ENCODE peak calls at places on chromosomes 3 and 15, in five cellular contexts. F, I, X, E and D are unnamed samples.

GRCh38 chr3:2643606-2644005 is 466.6 kb downstream of the IL5RA start:
- DNase-seq in I (no peak), F (no peak), X (no peak), E (no peak), D (no peak)

GRCh38 chr3:57409471-57409870 is 117.0 kb upstream of the ASB14 start:
- DNase-seq in E (no peak), X (no peak), I (no peak), F (no peak), D (no peak)

GRCh38 chr3:52444860-52445793 is at the start of gene SEMA3G:
- DNase-seq in F (no peak), E (peak), X (no peak), I (peak), D (no peak)

GRCh38 chr3:57256844-57257243 is 29.3 kb downstream of the APPL1 start:
- DNase-seq in E (no peak), X (no peak), I (no peak), F (no peak), D (no peak)

GRCh38 chr15:41622901-41623300 is 37.3 kb upstream of the MGA start:
- DNase-seq in E (no peak), I (no peak), X (no peak), F (no peak), D (no peak)

GRCh38 chr15:74403981-74404563 is 29.7 kb downstream of the SEMA7A start:
- DNase-seq in E (no peak), F (no peak), X (no peak), I (no peak), D (no peak)

GRCh38 chr3:109702252-109702651 is 364.9 kb upstream of the DPPA4 start:
- DNase-seq in E (no peak), I (no peak), X (no peak), F (no peak), D (no peak)

GRCh38 chr15:64749167-64749566 is 26.2 kb downstream of the RBPMS2 start:
- DNase-seq in E (no peak), I (no peak), X (no peak), F (no peak), D (no peak)

GRCh38 chr3:27637346-27638000 is 84.7 kb downstream of the EOMES start:
- DNase-seq in F (no peak), I (peak), X (no peak), E (no peak), D (no peak)

GRCh38 chr15:80844011-80844732 is 65.0 kb downstream of the CEMIP start:
- DNase-seq in F (no peak), X (no peak), E (no peak), I (no peak), D (no peak)

GRCh38 chr3:99825239-99825638 is 7.6 kb downstream of the CMSS1 start:
- DNase-seq in I (no peak), E (no peak), X (no peak), F (no peak), D (no peak)

GRCh38 chr15:81419304-81419943 is 45.4 kb upstream of the TMC3 start:
- DNase-seq in X (no peak), F (no peak), I (peak), E (peak), D (no peak)

GRCh38 chr3:192812736-192813383 is 85.5 kb upstream of the FGF12 start:
- DNase-seq in I (peak), X (no peak), F (no peak), E (peak), D (no peak)

GRCh38 chr15:74365619-74366445 is 1.6 kb downstream of the CYP11A1 start:
- DNase-seq in F (no peak), X (no peak), I (peak), E (no peak), D (peak)

GRCh38 chr3:33074217-33075067 is 22.5 kb downstream of the GLB1 start:
- DNase-seq in X (no peak), I (peak), E (peak), F (no peak), D (no peak)

GRCh38 chr3:11290743-11291680 is 18.8 kb downstream of the ATG7 start:
- DNase-seq in E (no peak), X (no peak), I (no peak), F (no peak), D (no peak)

GRCh38 chr3:117602054-117602644 is 892.6 kb downstream of the TUSC7 start:
- DNase-seq in X (no peak), I (no peak), E (peak), F (no peak), D (no peak)

GRCh38 chr15:90030376-90030775 is 29.3 kb downstream of the ZNF710 start:
- DNase-seq in E (no peak), F (no peak), I (no peak), X (no peak), D (no peak)

GRCh38 chr15:88375234-88375926 is 91.8 kb downstream of the MRPL46 start:
- DNase-seq in I (peak), F (no peak), X (no peak), E (no peak), D (peak)

GRCh38 chr3:113628316-113628715 is 68.1 kb downstream of the USF3 start:
- DNase-seq in E (no peak), X (no peak), I (no peak), F (no peak), D (no peak)

GRCh38 chr3:105634719-105635118 is 234.1 kb downstream of the CBLB start:
- DNase-seq in X (no peak), I (no peak), E (no peak), F (no peak), D (no peak)

GRCh38 chr3:74750901-74751300 is 136.4 kb upstream of the CNTN3 start:
- DNase-seq in I (no peak), E (no peak), F (no peak), X (no peak), D (no peak)

DNA sequence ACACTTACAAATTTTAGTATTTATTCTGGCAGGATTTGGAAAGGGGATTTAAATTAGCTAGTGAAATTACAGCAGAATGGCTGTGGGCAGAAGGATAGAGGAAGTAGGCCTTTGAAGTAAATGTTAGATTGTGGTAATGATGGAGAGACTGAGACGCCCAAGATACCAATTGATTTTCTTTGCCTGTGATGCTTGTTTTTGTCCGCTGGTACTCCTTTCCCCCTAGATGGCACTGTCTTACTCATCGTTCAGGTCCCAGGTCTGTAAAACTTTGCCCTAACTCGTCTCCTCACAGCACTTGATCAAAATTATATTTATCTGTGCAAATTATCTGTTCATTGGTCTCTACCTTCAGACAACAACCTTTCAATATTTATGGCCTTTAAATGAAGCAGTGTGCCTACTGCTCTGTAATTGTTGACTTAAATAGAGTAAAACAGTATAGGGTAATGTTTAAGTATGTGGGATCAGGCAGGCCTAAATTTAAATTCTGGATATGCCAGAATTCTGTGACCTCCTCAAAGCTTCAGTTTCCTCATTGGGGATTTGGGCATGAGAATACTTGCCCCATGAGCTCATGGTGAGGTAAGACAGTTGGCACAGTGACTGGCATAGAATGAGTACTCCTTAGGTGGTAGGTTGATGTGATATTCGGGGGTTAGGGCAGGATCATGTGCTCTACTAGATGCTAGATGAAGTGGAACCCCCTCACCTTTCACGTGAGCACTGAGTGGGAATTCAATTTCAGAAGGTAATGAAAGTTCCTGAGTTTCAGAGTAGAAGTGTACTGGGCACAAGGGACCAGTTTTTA is 14.7 kb downstream of the ARL8B start:
- DNase-seq in F (no peak), E (peak), X (no peak), I (peak), D (no peak)
- TF ChIP-seq CTCF in F (no peak), E (peak), X (peak), I (peak), D (no peak)

GRCh38 chr3:107430214-107431047 is 53.2 kb downstream of the CCDC54 start:
- DNase-seq in F (no peak), I (peak), E (peak), X (no peak), D (no peak)
- TF ChIP-seq CTCF in F (no peak), I (no peak), E (no peak), X (no peak), D (peak)

GRCh38 chr3:59937206-59937605 is 887.4 kb upstream of the CFAP20DC start:
- DNase-seq in E (no peak), I (no peak), F (no peak), X (no peak), D (no peak)

GRCh38 chr3:59935025-59935424 is 885.2 kb upstream of the CFAP20DC start:
- DNase-seq in E (no peak), F (no peak), X (no peak), I (no peak), D (no peak)

GRCh38 chr3:59940690-59941089 is 890.9 kb upstream of the CFAP20DC start:
- DNase-seq in F (no peak), E (no peak), X (no peak), I (no peak), D (no peak)

GRCh38 chr3:59939826-59940426 is 890.1 kb upstream of the CFAP20DC start:
- DNase-seq in F (no peak), X (no peak), E (no peak), I (no peak), D (no peak)

GRCh38 chr3:59938857-59939256 is 889.0 kb upstream of the CFAP20DC start:
- DNase-seq in I (no peak), X (no peak), E (no peak), F (no peak), D (no peak)
- TF ChIP-seq CTCF in I (no peak), X (no peak), E (no peak), F (no peak), D (no peak)

GRCh38 chr15:36356978-36357582 is 222.3 kb upstream of the CDIN1 start:
- DNase-seq in E (peak), X (no peak), I (no peak), F (no peak), D (no peak)

GRCh38 chr15:36356511-36356910 is 222.9 kb upstream of the CDIN1 start:
- DNase-seq in I (no peak), X (no peak), E (no peak), F (no peak), D (no peak)

GRCh38 chr15:36359286-36359685 is 220.1 kb upstream of the CDIN1 start:
- DNase-seq in I (no peak), X (no peak), F (no peak), E (no peak), D (no peak)

GRCh38 chr15:36361351-36361870 is 218.0 kb upstream of the CDIN1 start:
- DNase-seq in I (no peak), F (no peak), X (no peak), E (no peak), D (no peak)

DNA sequence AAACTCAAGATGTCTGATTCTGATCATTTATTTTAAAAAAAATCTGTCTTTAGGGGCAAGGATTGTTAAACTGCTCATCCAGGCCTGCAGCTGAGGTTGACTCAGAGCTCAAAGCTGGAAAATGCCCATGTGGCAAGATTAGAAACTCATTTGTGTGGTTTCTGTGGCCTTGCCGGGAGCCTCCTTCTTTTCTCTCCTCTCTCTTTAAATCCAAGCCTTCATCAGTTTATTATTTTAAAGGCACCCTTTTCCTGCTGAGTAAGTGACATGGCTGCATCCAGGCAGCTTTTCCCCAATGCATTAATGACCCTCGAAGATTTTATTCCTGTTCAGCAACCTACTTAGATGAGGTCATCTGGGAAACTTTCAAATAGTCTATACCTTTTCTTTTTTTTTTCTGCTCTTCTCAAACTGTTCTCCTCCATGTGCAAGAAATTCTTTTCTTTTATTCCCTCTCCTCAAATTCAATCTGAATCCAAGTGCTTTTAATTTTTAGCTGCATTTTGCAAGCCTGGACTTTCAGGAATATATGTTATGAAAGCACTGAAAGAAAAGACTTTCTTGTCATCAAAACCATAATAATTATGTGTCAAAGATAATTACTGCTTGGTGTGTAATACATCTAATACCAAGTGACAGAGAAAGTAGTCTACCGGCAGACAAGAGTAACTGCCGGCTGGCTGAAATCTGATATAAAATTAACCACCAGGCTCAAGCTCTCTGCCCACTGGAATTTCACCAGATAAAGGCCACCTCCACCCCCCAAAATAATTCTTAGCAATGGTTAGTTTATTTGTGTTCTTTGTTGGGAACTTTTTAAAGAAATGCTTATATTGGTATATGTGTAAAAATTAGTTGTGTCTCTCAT is 221.1 kb upstream of the CDIN1 start:
- DNase-seq in E (no peak), F (no peak), I (no peak), X (no peak), D (no peak)
- TF ChIP-seq CTCF in E (no peak), F (no peak), I (no peak), X (no peak), D (no peak)

GRCh38 chr3:129313983-129314756 is 35.5 kb downstream of the HMCES start:
- DNase-seq in X (no peak), I (peak), E (no peak), F (no peak), D (no peak)

GRCh38 chr3:129313415-129313982 is 34.8 kb downstream of the HMCES start:
- DNase-seq in F (no peak), X (no peak), I (no peak), E (no peak), D (no peak)

GRCh38 chr3:129315386-129315991 is 36.8 kb downstream of the HMCES start:
- DNase-seq in F (no peak), E (no peak), I (peak), X (no peak), D (no peak)

GRCh38 chr3:129316121-129317013 is 37.7 kb downstream of the HMCES start:
- DNase-seq in F (peak), X (no peak), I (peak), E (peak), D (peak)

DNA sequence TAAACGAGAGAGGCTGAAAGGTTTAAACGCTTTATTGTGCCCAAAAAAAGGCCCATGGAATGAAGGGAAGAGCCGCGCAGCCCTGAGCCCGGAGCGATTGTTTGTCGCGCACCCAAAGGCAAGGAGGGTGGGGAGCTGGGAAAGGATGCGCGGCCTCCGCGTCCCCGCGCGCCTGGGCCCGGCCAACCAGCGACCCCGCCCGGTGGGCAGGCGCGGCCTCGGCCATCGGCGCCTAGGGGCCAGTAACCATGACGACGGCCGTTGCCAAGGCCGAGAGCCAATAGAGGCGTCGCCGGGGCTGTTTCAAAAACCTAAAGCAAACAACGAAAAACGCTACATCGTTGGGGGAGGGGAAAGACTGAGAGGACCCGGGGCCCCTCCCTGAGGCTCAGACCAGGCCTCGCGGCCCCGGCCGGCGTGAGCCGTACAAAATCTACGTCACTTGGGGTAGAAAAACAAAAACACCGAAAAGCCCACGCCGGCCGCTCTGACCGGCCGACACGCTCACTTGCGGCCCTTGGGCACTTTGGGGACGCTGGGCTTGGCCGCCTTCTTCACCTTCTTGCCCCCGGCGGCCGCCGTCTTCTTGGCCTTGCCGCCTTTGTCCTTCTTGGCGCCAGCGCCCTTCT is 36.2 kb downstream of the HMCES start:
- DNase-seq in I (peak), E (peak), X (no peak), F (peak), D (peak)
- TF ChIP-seq CTCF in I (peak), E (peak), X (no peak), F (no peak), D (no peak)

DNA sequence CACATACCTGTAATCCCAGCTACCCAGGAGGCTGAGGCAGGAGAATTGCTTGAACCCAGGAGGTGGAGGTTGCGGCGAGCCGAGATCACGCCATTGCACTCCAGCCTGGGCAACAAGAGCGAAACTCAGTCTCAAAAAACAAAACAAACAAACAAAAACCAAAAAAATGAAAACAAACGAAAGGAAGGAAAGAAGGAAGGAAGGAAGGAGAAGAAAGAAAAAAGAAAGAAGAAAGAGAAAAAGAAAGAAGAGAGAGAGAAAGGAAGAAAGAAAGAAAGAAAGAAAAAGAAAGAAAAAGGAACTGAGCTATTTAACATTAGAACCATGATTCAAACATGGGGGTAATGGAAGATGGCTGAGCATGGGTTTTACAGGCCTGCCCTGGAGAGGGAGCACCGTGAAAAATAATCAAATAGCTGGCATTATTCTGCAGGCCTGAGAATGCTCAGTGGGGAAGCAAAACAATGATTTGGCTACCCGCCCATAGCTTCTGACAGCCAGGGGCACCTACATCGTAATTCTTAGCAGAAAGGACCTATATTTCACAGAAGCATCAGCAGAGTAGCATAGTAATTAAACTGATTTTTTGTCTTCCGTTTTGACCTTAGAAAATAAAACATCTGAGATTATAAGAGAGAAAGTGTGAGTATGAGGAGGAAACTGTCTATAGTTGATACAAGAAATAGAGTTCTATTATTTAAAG is 37.7 kb downstream of the BFSP2 start:
- DNase-seq in X (no peak), F (no peak), I (no peak), E (peak), D (no peak)
- TF ChIP-seq CTCF in X (no peak), F (no peak), I (no peak), E (no peak), D (no peak)

GRCh38 chr3:172908871-172909270 is 158.3 kb downstream of the ECT2 start:
- DNase-seq in E (peak), F (no peak), I (no peak), X (no peak), D (no peak)

GRCh38 chr3:172915911-172916514 is 165.5 kb downstream of the ECT2 start:
- DNase-seq in X (no peak), E (no peak), F (no peak), I (no peak), D (no peak)

GRCh38 chr3:172905480-172905850 is 154.9 kb downstream of the ECT2 start:
- DNase-seq in E (no peak), F (no peak), I (no peak), X (no peak), D (no peak)

GRCh38 chr3:172913911-172914730 is 163.6 kb downstream of the ECT2 start:
- DNase-seq in F (no peak), E (no peak), X (no peak), I (no peak), D (no peak)

GRCh38 chr3:172911142-172911541 is 160.6 kb downstream of the ECT2 start:
- DNase-seq in I (no peak), E (no peak), F (no peak), X (no peak), D (no peak)
- TF ChIP-seq CTCF in I (no peak), E (peak), F (no peak), X (peak), D (no peak)

DNA sequence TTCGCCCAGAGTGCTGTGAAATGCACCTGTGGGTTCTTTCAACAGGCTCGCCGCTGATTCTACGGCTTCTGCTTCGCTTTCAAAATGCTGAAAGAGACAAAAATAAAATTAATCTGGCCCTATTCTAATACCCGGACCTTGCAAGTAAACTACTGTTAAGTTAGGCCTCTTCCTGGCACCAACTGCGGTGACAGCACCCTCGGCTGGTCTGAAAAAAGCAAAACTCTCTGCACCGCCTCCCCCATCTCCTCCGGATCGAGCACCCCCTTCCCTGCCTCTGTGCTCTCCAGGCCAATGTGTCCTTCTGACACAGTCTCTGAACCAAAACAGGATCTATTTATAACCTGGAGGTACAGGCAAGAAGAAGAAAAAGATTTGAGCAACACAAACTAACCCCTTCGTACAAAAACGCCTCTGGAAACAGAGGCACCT is 1.1 kb downstream of the ATOSA start:
- DNase-seq in I (peak), X (no peak), E (peak), F (peak), D (peak)
- TF ChIP-seq CTCF in I (peak), X (no peak), E (peak), F (no peak), D (no peak)